ENCODE peak calls at places on chromosomes 16 and 17, in ten cellular contexts. One of them, this sample, is unnamed.

GRCh38 chr17:7523033-7523432 is 25.8 kb upstream of the TNFSF12 start:
- DNase-seq in LoVo: no peak
- DNase-seq in HL-60: no peak
- DNase-seq in AG08395: no peak
- DNase-seq in GM18507: no peak
- DNase-seq in NCI-H2081: no peak
- DNase-seq in pons: no peak
- DNase-seq in A549: no peak
- DNase-seq in stimulated activated naive B cell treated with anti-CD40 and anti-IgM and Interleukin-4, amounts not matched to agents 10 μg/mL and 1 μg/mL and 100 μg/mL, for 72 hours: no peak
- DNase-seq in non-pigmented ciliary epithelial cell: no peak
- DNase-seq in this sample: no peak

GRCh38 chr17:72297326-72298115 is 176.7 kb downstream of the SOX9 start:
- DNase-seq in NCI-H2081: no peak
- DNase-seq in AG08395: peak; percentile 56
- DNase-seq in pons: no peak
- DNase-seq in GM18507: no peak
- DNase-seq in LoVo: no peak
- DNase-seq in non-pigmented ciliary epithelial cell: no peak
- DNase-seq in HL-60: no peak
- DNase-seq in stimulated activated naive B cell treated with anti-CD40 and anti-IgM and Interleukin-4, amounts not matched to agents 10 μg/mL and 1 μg/mL and 100 μg/mL, for 72 hours: no peak
- DNase-seq in A549: peak; percentile 59
- DNase-seq in this sample: peak; percentile 49

GRCh38 chr17:11331790-11332526 is 90.9 kb downstream of the SHISA6 start:
- DNase-seq in AG08395: no peak
- DNase-seq in A549: no peak
- DNase-seq in non-pigmented ciliary epithelial cell: no peak
- DNase-seq in stimulated activated naive B cell treated with anti-CD40 and anti-IgM and Interleukin-4, amounts not matched to agents 10 μg/mL and 1 μg/mL and 100 μg/mL, for 72 hours: no peak
- DNase-seq in GM18507: no peak
- DNase-seq in pons: peak; percentile 19
- DNase-seq in NCI-H2081: no peak
- DNase-seq in HL-60: no peak
- DNase-seq in LoVo: no peak
- DNase-seq in this sample: no peak

GRCh38 chr16:49859139-49859947 is 3.4 kb upstream of the ZNF423 start:
- DNase-seq in A549: no peak
- DNase-seq in non-pigmented ciliary epithelial cell: no peak
- DNase-seq in HL-60: no peak
- DNase-seq in AG08395: no peak
- DNase-seq in GM18507: no peak
- DNase-seq in pons: no peak
- DNase-seq in LoVo: no peak
- DNase-seq in NCI-H2081: no peak
- DNase-seq in stimulated activated naive B cell treated with anti-CD40 and anti-IgM and Interleukin-4, amounts not matched to agents 10 μg/mL and 1 μg/mL and 100 μg/mL, for 72 hours: no peak
- DNase-seq in this sample: no peak

GRCh38 chr16:70730016-70730415 is 44.2 kb upstream of the MTSS2 start:
- DNase-seq in LoVo: no peak
- DNase-seq in pons: no peak
- DNase-seq in NCI-H2081: no peak
- DNase-seq in HL-60: no peak
- DNase-seq in non-pigmented ciliary epithelial cell: no peak
- DNase-seq in A549: no peak
- DNase-seq in stimulated activated naive B cell treated with anti-CD40 and anti-IgM and Interleukin-4, amounts not matched to agents 10 μg/mL and 1 μg/mL and 100 μg/mL, for 72 hours: no peak
- DNase-seq in AG08395: no peak
- DNase-seq in GM18507: no peak
- DNase-seq in this sample: no peak

GRCh38 chr16:12083625-12084024 is 107.1 kb downstream of the SNX29 start:
- DNase-seq in LoVo: no peak
- DNase-seq in pons: no peak
- DNase-seq in HL-60: no peak
- DNase-seq in GM18507: no peak
- DNase-seq in AG08395: no peak
- DNase-seq in stimulated activated naive B cell treated with anti-CD40 and anti-IgM and Interleukin-4, amounts not matched to agents 10 μg/mL and 1 μg/mL and 100 μg/mL, for 72 hours: no peak
- DNase-seq in non-pigmented ciliary epithelial cell: no peak
- DNase-seq in A549: no peak
- DNase-seq in NCI-H2081: peak; percentile 11
- DNase-seq in this sample: no peak

GRCh38 chr17:13385481-13385907 is 216.2 kb downstream of the HS3ST3A1 start:
- DNase-seq in stimulated activated naive B cell treated with anti-CD40 and anti-IgM and Interleukin-4, amounts not matched to agents 10 μg/mL and 1 μg/mL and 100 μg/mL, for 72 hours: no peak
- DNase-seq in NCI-H2081: no peak
- DNase-seq in LoVo: no peak
- DNase-seq in A549: no peak
- DNase-seq in AG08395: no peak
- DNase-seq in pons: peak; percentile 23
- DNase-seq in HL-60: no peak
- DNase-seq in GM18507: no peak
- DNase-seq in non-pigmented ciliary epithelial cell: no peak
- DNase-seq in this sample: no peak

GRCh38 chr17:19021622-19022083 is 17.1 kb upstream of the FAM83G start:
- DNase-seq in stimulated activated naive B cell treated with anti-CD40 and anti-IgM and Interleukin-4, amounts not matched to agents 10 μg/mL and 1 μg/mL and 100 μg/mL, for 72 hours: no peak
- DNase-seq in HL-60: no peak
- DNase-seq in AG08395: no peak
- DNase-seq in GM18507: no peak
- DNase-seq in non-pigmented ciliary epithelial cell: no peak
- DNase-seq in A549: no peak
- DNase-seq in pons: no peak
- DNase-seq in NCI-H2081: no peak
- DNase-seq in LoVo: no peak
- DNase-seq in this sample: no peak

GRCh38 chr16:71441348-71441781 is 489 bp downstream of the TLE7 start:
- DNase-seq in HL-60: no peak
- DNase-seq in GM18507: no peak
- DNase-seq in stimulated activated naive B cell treated with anti-CD40 and anti-IgM and Interleukin-4, amounts not matched to agents 10 μg/mL and 1 μg/mL and 100 μg/mL, for 72 hours: no peak
- DNase-seq in AG08395: no peak
- DNase-seq in NCI-H2081: no peak
- DNase-seq in pons: no peak
- DNase-seq in LoVo: no peak
- DNase-seq in A549: no peak
- DNase-seq in non-pigmented ciliary epithelial cell: no peak
- DNase-seq in this sample: no peak

GRCh38 chr17:72175787-72176515 is 55.1 kb downstream of the SOX9 start:
- DNase-seq in GM18507: no peak
- DNase-seq in HL-60: no peak
- DNase-seq in LoVo: no peak
- DNase-seq in NCI-H2081: no peak
- DNase-seq in non-pigmented ciliary epithelial cell: no peak
- DNase-seq in pons: no peak
- DNase-seq in stimulated activated naive B cell treated with anti-CD40 and anti-IgM and Interleukin-4, amounts not matched to agents 10 μg/mL and 1 μg/mL and 100 μg/mL, for 72 hours: no peak
- DNase-seq in A549: no peak
- DNase-seq in AG08395: no peak
- DNase-seq in this sample: no peak

GRCh38 chr17:56320443-56320842 is 167.2 kb downstream of the ANKFN1 start:
- DNase-seq in HL-60: no peak
- DNase-seq in pons: no peak
- DNase-seq in LoVo: no peak
- DNase-seq in A549: no peak
- DNase-seq in GM18507: no peak
- DNase-seq in stimulated activated naive B cell treated with anti-CD40 and anti-IgM and Interleukin-4, amounts not matched to agents 10 μg/mL and 1 μg/mL and 100 μg/mL, for 72 hours: no peak
- DNase-seq in AG08395: no peak
- DNase-seq in non-pigmented ciliary epithelial cell: no peak
- DNase-seq in NCI-H2081: no peak
- DNase-seq in this sample: no peak

GRCh38 chr16:52068447-52069074 is 478.4 kb downstream of the TOX3 start:
- DNase-seq in non-pigmented ciliary epithelial cell: no peak
- DNase-seq in HL-60: no peak
- DNase-seq in stimulated activated naive B cell treated with anti-CD40 and anti-IgM and Interleukin-4, amounts not matched to agents 10 μg/mL and 1 μg/mL and 100 μg/mL, for 72 hours: no peak
- DNase-seq in A549: no peak
- DNase-seq in AG08395: no peak
- DNase-seq in pons: peak; percentile 84
- DNase-seq in LoVo: no peak
- DNase-seq in GM18507: no peak
- DNase-seq in NCI-H2081: peak; percentile 71
- DNase-seq in this sample: no peak

GRCh38 chr16:117381-118365 is 20.8 kb downstream of the NPRL3 start:
- DNase-seq in pons: no peak
- DNase-seq in non-pigmented ciliary epithelial cell: no peak
- DNase-seq in NCI-H2081: peak; percentile 72
- DNase-seq in HL-60: peak; percentile 40
- DNase-seq in LoVo: peak; percentile 50
- DNase-seq in stimulated activated naive B cell treated with anti-CD40 and anti-IgM and Interleukin-4, amounts not matched to agents 10 μg/mL and 1 μg/mL and 100 μg/mL, for 72 hours: peak; percentile 34
- DNase-seq in AG08395: peak; percentile 70
- DNase-seq in GM18507: peak; percentile 54
- DNase-seq in A549: peak; percentile 74
- DNase-seq in this sample: no peak

GRCh38 chr17:77125432-77125901 is 15.3 kb upstream of the SEC14L1 start:
- DNase-seq in non-pigmented ciliary epithelial cell: peak; percentile 96
- DNase-seq in NCI-H2081: peak; percentile 29
- DNase-seq in GM18507: no peak
- DNase-seq in LoVo: peak; percentile 52
- DNase-seq in AG08395: peak; percentile 83
- DNase-seq in HL-60: no peak
- DNase-seq in pons: no peak
- DNase-seq in A549: peak; percentile 97
- DNase-seq in stimulated activated naive B cell treated with anti-CD40 and anti-IgM and Interleukin-4, amounts not matched to agents 10 μg/mL and 1 μg/mL and 100 μg/mL, for 72 hours: no peak
- DNase-seq in this sample: peak; percentile 97

GRCh38 chr17:19733953-19734526 is 14.1 kb downstream of the ALDH3A1 start:
- DNase-seq in A549: no peak
- DNase-seq in AG08395: no peak
- DNase-seq in non-pigmented ciliary epithelial cell: no peak
- DNase-seq in LoVo: peak; percentile 38
- DNase-seq in pons: no peak
- DNase-seq in stimulated activated naive B cell treated with anti-CD40 and anti-IgM and Interleukin-4, amounts not matched to agents 10 μg/mL and 1 μg/mL and 100 μg/mL, for 72 hours: no peak
- DNase-seq in HL-60: no peak
- DNase-seq in GM18507: no peak
- DNase-seq in NCI-H2081: no peak
- DNase-seq in this sample: no peak

GRCh38 chr16:8847623-8848022 is 21.2 kb downstream of the CARHSP1 start:
- DNase-seq in LoVo: no peak
- DNase-seq in pons: no peak
- DNase-seq in AG08395: no peak
- DNase-seq in stimulated activated naive B cell treated with anti-CD40 and anti-IgM and Interleukin-4, amounts not matched to agents 10 μg/mL and 1 μg/mL and 100 μg/mL, for 72 hours: no peak
- DNase-seq in A549: no peak
- DNase-seq in NCI-H2081: no peak
- DNase-seq in GM18507: no peak
- DNase-seq in HL-60: no peak
- DNase-seq in non-pigmented ciliary epithelial cell: no peak
- DNase-seq in this sample: no peak

GRCh38 chr17:40963838-40964237 is 2.9 kb downstream of the KRT39 start:
- DNase-seq in A549: peak; percentile 46
- DNase-seq in LoVo: peak; percentile 62
- DNase-seq in HL-60: no peak
- DNase-seq in pons: no peak
- DNase-seq in non-pigmented ciliary epithelial cell: no peak
- DNase-seq in GM18507: no peak
- DNase-seq in AG08395: peak; percentile 14
- DNase-seq in NCI-H2081: peak; percentile 12
- DNase-seq in stimulated activated naive B cell treated with anti-CD40 and anti-IgM and Interleukin-4, amounts not matched to agents 10 μg/mL and 1 μg/mL and 100 μg/mL, for 72 hours: no peak
- DNase-seq in this sample: no peak

GRCh38 chr17:15966183-15966878 is 21.4 kb downstream of the ADORA2B start:
- DNase-seq in HL-60: no peak
- DNase-seq in pons: peak; percentile 26
- DNase-seq in GM18507: no peak
- DNase-seq in stimulated activated naive B cell treated with anti-CD40 and anti-IgM and Interleukin-4, amounts not matched to agents 10 μg/mL and 1 μg/mL and 100 μg/mL, for 72 hours: no peak
- DNase-seq in AG08395: no peak
- DNase-seq in LoVo: no peak
- DNase-seq in A549: no peak
- DNase-seq in non-pigmented ciliary epithelial cell: no peak
- DNase-seq in NCI-H2081: peak; percentile 67
- DNase-seq in this sample: no peak

GRCh38 chr16:11949527-11949926 is 7.7 kb upstream of the NPIPB2 start:
- DNase-seq in A549: peak; percentile 55
- DNase-seq in AG08395: peak; percentile 67
- DNase-seq in GM18507: peak; percentile 72
- DNase-seq in LoVo: peak; percentile 47
- DNase-seq in pons: peak; percentile 87
- DNase-seq in stimulated activated naive B cell treated with anti-CD40 and anti-IgM and Interleukin-4, amounts not matched to agents 10 μg/mL and 1 μg/mL and 100 μg/mL, for 72 hours: peak; percentile 35
- DNase-seq in NCI-H2081: peak; percentile 24
- DNase-seq in non-pigmented ciliary epithelial cell: no peak
- DNase-seq in HL-60: no peak
- DNase-seq in this sample: peak; percentile 23

GRCh38 chr17:67842648-67843047 is 17.3 kb downstream of the BPTF start:
- DNase-seq in LoVo: no peak
- DNase-seq in A549: no peak
- DNase-seq in AG08395: no peak
- DNase-seq in stimulated activated naive B cell treated with anti-CD40 and anti-IgM and Interleukin-4, amounts not matched to agents 10 μg/mL and 1 μg/mL and 100 μg/mL, for 72 hours: no peak
- DNase-seq in HL-60: no peak
- DNase-seq in NCI-H2081: no peak
- DNase-seq in non-pigmented ciliary epithelial cell: no peak
- DNase-seq in pons: no peak
- DNase-seq in GM18507: no peak
- DNase-seq in this sample: no peak

GRCh38 chr16:57634171-57634570 is 5.7 kb downstream of the ADGRG1 start:
- DNase-seq in AG08395: peak; percentile 58
- DNase-seq in LoVo: peak; percentile 29
- DNase-seq in HL-60: no peak
- DNase-seq in non-pigmented ciliary epithelial cell: no peak
- DNase-seq in GM18507: no peak
- DNase-seq in NCI-H2081: no peak
- DNase-seq in pons: no peak
- DNase-seq in stimulated activated naive B cell treated with anti-CD40 and anti-IgM and Interleukin-4, amounts not matched to agents 10 μg/mL and 1 μg/mL and 100 μg/mL, for 72 hours: no peak
- DNase-seq in A549: no peak
- DNase-seq in this sample: no peak

GRCh38 chr17:79989106-79989835 is 46.4 kb downstream of the TBC1D16 start:
- DNase-seq in GM18507: no peak
- DNase-seq in NCI-H2081: no peak
- DNase-seq in pons: no peak
- DNase-seq in LoVo: no peak
- DNase-seq in stimulated activated naive B cell treated with anti-CD40 and anti-IgM and Interleukin-4, amounts not matched to agents 10 μg/mL and 1 μg/mL and 100 μg/mL, for 72 hours: no peak
- DNase-seq in non-pigmented ciliary epithelial cell: no peak
- DNase-seq in A549: no peak
- DNase-seq in AG08395: no peak
- DNase-seq in HL-60: no peak
- DNase-seq in this sample: no peak